ENCODE peak calls at places on chromosomes 11 and 22, in ten cellular contexts. R is small intestine, L is neural crest cell, S is NCI-H524, I is AG08395, Z is brain microvascular endothelial cell, A is epithelial cell of esophagus, J is endothelial cell, W is GM12864, E is ecto neural progenitor cell. G is an unnamed sample.

GRCh38 chr11:130213143-130213978 is 53.8 kb downstream of the ST14 start:
- DNase-seq in E (peak; percentile 87), A (peak; percentile 45), Z (no peak), I (peak; percentile 78), J (peak; percentile 82), R (peak; percentile 62), L (peak; percentile 85), W (no peak), S (peak; percentile 4), G (peak; percentile 50)

GRCh38 chr22:46829140-46829891 is 66.9 kb downstream of the TBC1D22A start:
- DNase-seq in E (no peak), I (peak; percentile 93), J (no peak), Z (peak; percentile 78), S (no peak), A (peak; percentile 89), R (no peak), L (no peak), W (no peak), G (no peak)

GRCh38 chr22:49142891-49143290 is 684.8 kb downstream of the BRD1 start:
- DNase-seq in J (no peak), Z (no peak), E (no peak), S (no peak), A (no peak), W (no peak), R (no peak), L (no peak), I (no peak), G (no peak)

GRCh38 chr11:44260081-44260480 is 49.9 kb downstream of the ALX4 start:
- DNase-seq in I (no peak), A (no peak), L (no peak), E (no peak), W (no peak), S (no peak), R (no peak), Z (no peak), J (no peak), G (no peak)

GRCh38 chr22:46104881-46105493 is 45.3 kb upstream of the PPARA start:
- DNase-seq in E (no peak), L (no peak), I (no peak), Z (no peak), S (no peak), R (no peak), A (peak; percentile 55), W (no peak), J (no peak), G (no peak)

GRCh38 chr22:42596376-42596775 is 18.3 kb downstream of the POLDIP3 start:
- DNase-seq in L (no peak), S (no peak), R (no peak), A (no peak), J (no peak), Z (no peak), W (no peak), E (no peak), I (no peak), G (no peak)

GRCh38 chr22:42434283-42434682 is 2.1 kb upstream of the NFAM1 start:
- DNase-seq in Z (no peak), E (no peak), R (no peak), J (no peak), A (peak; percentile 41), W (no peak), L (no peak), S (peak; percentile 25), I (no peak), G (no peak)

GRCh38 chr11:68803766-68804165 is 38.0 kb downstream of the CPT1A start:
- DNase-seq in I (no peak), L (no peak), R (no peak), E (no peak), J (no peak), Z (no peak), W (no peak), S (peak; percentile 81), A (no peak), G (no peak)

GRCh38 chr11:73439002-73439843 is 63.0 kb downstream of the RELT start:
- DNase-seq in W (no peak), L (no peak), R (peak; percentile 72), A (no peak), S (no peak), Z (no peak), I (peak; percentile 28), E (no peak), J (no peak), G (no peak)

GRCh38 chr11:83865636-83866461 is 579.7 kb upstream of the CCDC90B start:
- DNase-seq in L (no peak), S (no peak), I (peak; percentile 6), A (peak; percentile 23), Z (peak; percentile 89), W (no peak), J (no peak), E (no peak), R (no peak), G (no peak)

GRCh38 chr11:130042093-130042591 is 27.6 kb upstream of the APLP2 start:
- DNase-seq in J (no peak), S (no peak), R (no peak), E (no peak), W (no peak), L (no peak), A (peak; percentile 99), I (peak; percentile 83), Z (peak; percentile 92), G (no peak)

GRCh38 chr11:13143486-13144297 is 133.9 kb upstream of the BMAL1 start:
- DNase-seq in S (no peak), R (peak; percentile 56), Z (no peak), W (no peak), I (no peak), A (peak; percentile 50), J (no peak), E (no peak), L (no peak), G (no peak)

GRCh38 chr22:43878079-43878795 is 13.6 kb downstream of the PNPLA5 start:
- DNase-seq in S (no peak), W (no peak), Z (no peak), R (no peak), L (no peak), E (no peak), J (no peak), A (no peak), I (no peak), G (no peak)

GRCh38 chr22:21105294-21105693 is 59.5 kb downstream of the LRRC74B start:
- DNase-seq in L (no peak), J (no peak), S (no peak), E (no peak), R (no peak), Z (no peak), A (no peak), W (no peak), I (no peak), G (no peak)

GRCh38 chr11:65973439-65974110 is 12.0 kb downstream of the SART1 start:
- DNase-seq in I (no peak), A (peak; percentile 98), Z (peak; percentile 13), L (no peak), R (no peak), E (no peak), S (no peak), J (no peak), W (no peak), G (no peak)

GRCh38 chr11:119845756-119846155 is 116.8 kb upstream of the NECTIN1 start:
- DNase-seq in R (no peak), S (no peak), J (no peak), E (no peak), W (no peak), Z (no peak), L (no peak), I (no peak), A (peak; percentile 94), G (no peak)

GRCh38 chr11:19323502-19323901 is 82.8 kb upstream of the E2F8 start:
- DNase-seq in Z (no peak), J (no peak), S (no peak), R (no peak), W (no peak), A (no peak), E (no peak), L (no peak), I (no peak), G (no peak)

GRCh38 chr11:64638017-64638664 is 47.1 kb downstream of the SLC22A12 start:
- DNase-seq in E (peak; percentile 76), Z (no peak), L (peak; percentile 40), J (peak; percentile 34), S (peak; percentile 20), R (peak; percentile 23), W (no peak), I (no peak), A (no peak), G (no peak)

GRCh38 chr11:61577383-61578118 is 3.3 kb downstream of the SYT7 start:
- DNase-seq in Z (no peak), W (no peak), I (no peak), L (peak; percentile 34), J (peak; percentile 54), E (peak; percentile 80), R (no peak), A (no peak), S (no peak), G (no peak)

GRCh38 chr22:27381552-27381951 is 420.0 kb downstream of the MN1 start:
- DNase-seq in S (no peak), L (no peak), A (no peak), E (peak; percentile 29), Z (no peak), I (no peak), J (no peak), R (no peak), W (no peak), G (no peak)

GRCh38 chr22:24112188-24112587 is 69.1 kb upstream of the SUSD2 start:
- DNase-seq in L (no peak), R (no peak), W (no peak), Z (no peak), A (peak; percentile 77), E (no peak), J (no peak), I (no peak), S (no peak), G (no peak)

GRCh38 chr22:41682033-41682807 is 6.4 kb downstream of the SNU13 start:
- DNase-seq in R (peak; percentile 81), L (peak; percentile 78), J (peak; percentile 81), I (peak; percentile 95), E (peak; percentile 86), S (peak; percentile 64), Z (peak; percentile 83), A (peak; percentile 85), W (no peak), G (peak; percentile 80)

GRCh38 chr22:30606455-30607299 is at the start of gene TCN2:
- DNase-seq in R (peak; percentile 85), S (peak; percentile 68), E (peak; percentile 92), W (peak; percentile 21), I (peak; percentile 80), J (peak; percentile 58), L (peak; percentile 51), A (peak; percentile 67), Z (peak; percentile 68), G (no peak)

GRCh38 chr11:86790867-86791849 is 9.2 kb upstream of the PRSS23 start:
- DNase-seq in A (no peak), E (no peak), J (no peak), R (no peak), S (no peak), I (no peak), W (no peak), L (no peak), Z (no peak), G (no peak)

GRCh38 chr11:125404136-125404810 is 91.8 kb downstream of the FEZ1 start:
- DNase-seq in A (no peak), W (no peak), J (no peak), R (no peak), E (peak; percentile 79), Z (no peak), S (peak; percentile 90), L (no peak), I (no peak), G (no peak)

GRCh38 chr22:38871360-38872171 is 450 bp downstream of the CBX6 start:
- DNase-seq in I (no peak), W (no peak), J (no peak), S (no peak), A (no peak), E (no peak), L (no peak), R (no peak), Z (no peak), G (peak; percentile 18)

G was measured in central memory CD8-positive, alpha-beta T cell.